ENCODE peak calls at places on chromosome X, in nine cellular contexts. J, E, U, C, Q, I, M, Y and T are unnamed samples.

GRCh38 chrX:40012800-40013682 is 84.7 kb downstream of the BCOR start:
- DNase-seq in J (peak), E (peak), U (peak), C (peak), Q (peak), I (peak), M (no peak), Y (peak), T (peak)

GRCh38 chrX:20042221-20042620 is 51.4 kb upstream of the BCLAF3 start:
- DNase-seq in J (no peak), E (no peak), U (no peak), C (no peak), Q (no peak), I (no peak), M (no peak), Y (no peak), T (no peak)

GRCh38 chrX:72029473-72030411 is 102.0 kb downstream of the RTL5 start:
- DNase-seq in J (no peak), E (no peak), U (no peak), C (peak), Q (no peak), I (peak), M (no peak), Y (no peak), T (no peak)

GRCh38 chrX:40108959-40109287 is 11.2 kb upstream of the BCOR start:
- DNase-seq in J (peak), E (peak), U (peak), C (peak), Q (peak), I (no peak), M (no peak), Y (peak), T (peak)

GRCh38 chrX:39242187-39242586 is 440.9 kb downstream of the MID1IP1 start:
- DNase-seq in J (no peak), E (peak), U (no peak), C (no peak), Q (no peak), I (no peak), M (peak), Y (peak), T (peak)

GRCh38 chrX:78029663-78030062 is 60.2 kb upstream of the PGAM4 start:
- DNase-seq in J (no peak), E (peak), U (no peak), C (no peak), Q (no peak), I (peak), M (no peak), Y (peak), T (peak)

GRCh38 chrX:40646489-40647306 is 663 bp downstream of the CXorf38 start:
- DNase-seq in J (peak), E (peak), U (peak), C (peak), Q (peak), I (no peak), M (no peak), Y (peak), T (peak)

GRCh38 chrX:2502668-2503519 is 2.1 kb upstream of the DHRSX start:
- DNase-seq in J (no peak), E (peak), U (no peak), C (no peak), Q (peak), I (no peak), M (no peak), Y (peak), T (no peak)

GRCh38 chrX:14927391-14927790 is 54.2 kb downstream of the MOSPD2 start:
- DNase-seq in J (no peak), E (no peak), U (no peak), C (no peak), Q (no peak), I (no peak), M (no peak), Y (no peak), T (no peak)

GRCh38 chrX:108310511-108310910 is 127.7 kb downstream of the COL4A6 start:
- DNase-seq in J (no peak), E (no peak), U (no peak), C (no peak), Q (no peak), I (no peak), M (no peak), Y (no peak), T (no peak)

GRCh38 chrX:151779258-151779657 is 44.7 kb downstream of the CNGA2 start:
- DNase-seq in J (no peak), E (no peak), U (no peak), C (no peak), Q (no peak), I (no peak), M (no peak), Y (no peak), T (no peak)

GRCh38 chrX:94751611-94752010 is 1077.6 kb downstream of the FAM133A start:
- DNase-seq in J (no peak), E (no peak), U (no peak), C (no peak), Q (no peak), I (no peak), M (no peak), Y (no peak), T (no peak)

GRCh38 chrX:47160781-47161180 is 15.8 kb downstream of the RBM10 start:
- DNase-seq in J (no peak), E (no peak), U (peak), C (no peak), Q (peak), I (no peak), M (no peak), Y (no peak), T (no peak)

GRCh38 chrX:444305-444704 is 57.6 kb upstream of the PPP2R3B start:
- DNase-seq in J (no peak), E (no peak), U (no peak), C (peak), Q (peak), I (no peak), M (no peak), Y (no peak), T (no peak)

GRCh38 chrX:46326161-46326560 is 219.1 kb downstream of the ZNF674 start:
- DNase-seq in J (no peak), E (no peak), U (no peak), C (no peak), Q (no peak), I (no peak), M (no peak), Y (no peak), T (no peak)

GRCh38 chrX:23334871-23335599 is 386 bp downstream of the PTCHD1 start:
- DNase-seq in J (no peak), E (no peak), U (no peak), C (peak), Q (no peak), I (no peak), M (no peak), Y (no peak), T (no peak)

GRCh38 chrX:154751121-154751668 is 318 bp upstream of the GAB3 start:
- DNase-seq in J (peak), E (peak), U (no peak), C (peak), Q (peak), I (no peak), M (no peak), Y (no peak), T (no peak)

GRCh38 chrX:40809210-40809609 is 73.9 kb upstream of the MED14 start:
- DNase-seq in J (no peak), E (peak), U (no peak), C (no peak), Q (no peak), I (no peak), M (no peak), Y (no peak), T (no peak)

GRCh38 chrX:18160369-18160768 is 60.3 kb downstream of the BEND2 start:
- DNase-seq in J (no peak), E (no peak), U (no peak), C (no peak), Q (no peak), I (no peak), M (no peak), Y (no peak), T (no peak)

GRCh38 chrX:38811515-38812239 is 10.4 kb downstream of the MID1IP1 start:
- DNase-seq in J (no peak), E (no peak), U (no peak), C (no peak), Q (no peak), I (no peak), M (no peak), Y (no peak), T (no peak)

GRCh38 chrX:19867411-19867732 is 20.0 kb downstream of the SH3KBP1 start:
- DNase-seq in J (no peak), E (no peak), U (no peak), C (no peak), Q (no peak), I (no peak), M (no peak), Y (no peak), T (no peak)

GRCh38 chrX:40573763-40574162 is 7.0 kb upstream of the ATP6AP2 start:
- DNase-seq in J (no peak), E (peak), U (no peak), C (no peak), Q (no peak), I (no peak), M (no peak), Y (no peak), T (peak)

GRCh38 chrX:3191821-3192220 is 150.6 kb downstream of the ARSF start:
- DNase-seq in J (no peak), E (no peak), U (no peak), C (no peak), Q (no peak), I (no peak), M (no peak), Y (no peak), T (no peak)

GRCh38 chrX:101108293-101108692 is 10.3 kb downstream of the CENPI start:
- DNase-seq in J (no peak), E (no peak), U (no peak), C (no peak), Q (no peak), I (no peak), M (no peak), Y (no peak), T (no peak)

GRCh38 chrX:15170927-15171326 is 99.0 kb downstream of the ASB9 start:
- DNase-seq in J (no peak), E (no peak), U (no peak), C (no peak), Q (no peak), I (no peak), M (no peak), Y (no peak), T (no peak)

GRCh38 chrX:47129879-47130358 is 14.6 kb downstream of the NDUFB11 start:
- DNase-seq in J (no peak), E (no peak), U (no peak), C (no peak), Q (no peak), I (no peak), M (no peak), Y (no peak), T (no peak)

GRCh38 chrX:115616943-115617563 is 56.1 kb downstream of the PLS3 start:
- DNase-seq in J (no peak), E (no peak), U (no peak), C (no peak), Q (no peak), I (peak), M (peak), Y (no peak), T (no peak)

GRCh38 chrX:1751781-1752180 is 136.9 kb downstream of the ASMT start:
- DNase-seq in J (no peak), E (no peak), U (no peak), C (no peak), Q (no peak), I (peak), M (no peak), Y (no peak), T (no peak)

GRCh38 chrX:141641138-141641537 is 51.6 kb downstream of the SPANXA2 start:
- DNase-seq in J (no peak), E (no peak), U (no peak), C (no peak), Q (no peak), I (no peak), M (no peak), Y (no peak), T (no peak)

GRCh38 chrX:150036181-150036580 is 97.9 kb upstream of the EOLA2 start:
- DNase-seq in J (no peak), E (no peak), U (no peak), C (no peak), Q (no peak), I (no peak), M (no peak), Y (peak), T (no peak)

GRCh38 chrX:84501798-84502628 is at the start of gene HDX:
- DNase-seq in J (peak), E (no peak), U (peak), C (peak), Q (peak), I (peak), M (peak), Y (peak), T (peak)

GRCh38 chrX:9285342-9285771 is 179.5 kb upstream of the TBL1X start:
- DNase-seq in J (no peak), E (no peak), U (no peak), C (no peak), Q (no peak), I (no peak), M (no peak), Y (no peak), T (no peak)

DNA sequence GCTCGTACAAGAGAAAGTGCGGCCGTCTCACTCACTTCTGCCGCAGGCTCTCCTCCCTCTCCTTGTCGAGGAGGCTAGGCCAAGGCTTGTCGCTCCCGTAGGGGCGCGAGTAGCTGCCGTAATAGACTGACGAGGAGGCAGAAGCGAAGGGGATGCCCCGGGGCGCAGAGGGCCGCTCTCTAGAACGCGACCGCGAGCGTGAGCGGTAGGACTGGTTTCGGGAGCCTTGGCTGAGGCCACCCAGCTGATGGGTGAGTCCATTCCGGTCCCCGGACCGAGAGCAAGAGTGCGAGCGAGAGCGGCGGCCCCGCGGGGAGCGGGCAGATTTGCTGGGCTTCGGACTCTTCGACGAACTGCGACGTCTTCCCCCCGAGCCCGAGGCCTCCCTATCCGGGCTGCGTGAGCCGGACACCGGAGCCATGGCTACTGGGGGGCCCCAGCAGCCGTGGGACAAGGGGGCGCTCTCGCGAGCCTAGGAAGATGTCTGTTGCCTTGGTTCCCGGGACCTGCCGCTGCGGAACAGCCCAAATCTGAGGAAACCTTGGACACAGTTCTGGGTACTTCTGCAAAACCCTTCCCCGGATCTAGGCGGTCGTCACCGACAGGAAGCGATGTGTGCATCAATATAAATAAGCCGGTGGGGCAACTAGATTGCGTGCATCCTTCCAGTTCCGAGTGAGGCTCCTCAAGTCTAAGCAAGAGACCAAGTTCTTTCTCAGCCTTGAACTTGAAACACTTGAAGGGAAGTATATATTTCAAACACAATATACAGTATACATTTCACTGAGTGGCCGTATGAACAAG is at the start of gene NKAP:
- DNase-seq in J (peak), E (peak), U (peak), C (peak), Q (peak), I (peak), M (peak), Y (peak), T (peak)
- TF ChIP-seq POLR2A in J (no peak), E (peak), U (peak), C (peak), Q (no peak), I (peak), M (peak), Y (peak), T (peak)

DNA sequence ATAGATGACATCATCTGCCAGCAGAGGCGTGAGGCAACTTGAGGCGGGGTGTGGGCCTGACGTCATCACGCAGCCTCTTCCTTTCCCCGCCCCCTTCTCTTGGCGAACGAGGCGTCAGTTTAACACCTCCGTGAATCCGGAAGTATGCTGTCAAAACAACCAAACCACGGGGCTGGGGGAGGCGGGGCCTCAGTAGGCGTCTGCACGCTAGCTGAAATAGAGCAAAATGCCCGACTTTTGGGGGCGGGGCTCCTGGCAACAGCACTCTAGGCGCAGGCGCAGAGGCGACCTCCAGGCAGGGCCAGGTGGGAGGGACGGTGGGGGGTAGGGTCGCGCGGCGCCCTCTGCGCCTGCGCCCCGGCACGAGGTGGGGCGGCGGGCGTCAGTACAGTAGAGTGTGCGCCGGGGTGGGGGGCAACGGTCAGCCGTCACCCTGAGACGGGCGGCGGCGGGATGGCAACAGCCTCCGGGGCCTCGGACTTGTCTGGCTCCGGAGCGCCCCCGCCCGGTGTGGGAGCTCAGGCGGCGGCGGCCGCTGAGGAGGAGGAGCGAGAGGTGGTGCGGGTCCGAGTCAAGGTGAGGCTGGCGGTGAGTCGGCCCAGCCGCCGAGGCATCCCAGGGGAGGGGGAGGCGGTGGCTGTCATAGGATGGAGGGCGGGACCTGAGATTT is at the start of gene TBC1D25:
- DNase-seq in J (peak), E (peak), U (peak), C (peak), Q (peak), I (peak), M (peak), Y (peak), T (peak)
- TF ChIP-seq POLR2A in J (no peak), E (peak), U (peak), C (peak), Q (no peak), I (peak), M (no peak), Y (peak), T (no peak)

DNA sequence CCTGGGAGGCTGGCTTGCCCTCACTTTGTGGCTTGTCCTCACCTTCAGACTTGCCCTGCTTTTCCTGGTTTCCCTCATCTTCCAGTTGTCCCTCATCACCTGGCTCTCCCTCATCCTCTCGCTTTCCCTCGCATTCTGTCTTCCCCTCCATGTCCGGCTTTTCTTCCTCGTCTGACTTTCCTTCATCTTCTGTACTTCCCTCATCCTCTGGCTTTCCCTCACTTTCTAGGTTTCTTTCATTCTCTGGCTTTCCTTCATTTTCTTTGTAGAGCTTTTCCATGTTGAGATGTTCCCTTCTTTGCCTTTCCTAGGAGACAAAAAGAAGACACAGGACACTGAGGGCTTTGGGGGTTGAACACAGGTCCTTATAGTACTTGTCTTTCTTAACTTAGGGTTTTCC is 2.3 kb downstream of the TCEAL5 start:
- DNase-seq in J (no peak), E (no peak), U (no peak), C (no peak), Q (no peak), I (no peak), M (no peak), Y (no peak), T (no peak)
- TF ChIP-seq POLR2A in J (no peak), E (no peak), U (no peak), C (no peak), Q (no peak), I (no peak), M (no peak), Y (no peak), T (no peak)

DNA sequence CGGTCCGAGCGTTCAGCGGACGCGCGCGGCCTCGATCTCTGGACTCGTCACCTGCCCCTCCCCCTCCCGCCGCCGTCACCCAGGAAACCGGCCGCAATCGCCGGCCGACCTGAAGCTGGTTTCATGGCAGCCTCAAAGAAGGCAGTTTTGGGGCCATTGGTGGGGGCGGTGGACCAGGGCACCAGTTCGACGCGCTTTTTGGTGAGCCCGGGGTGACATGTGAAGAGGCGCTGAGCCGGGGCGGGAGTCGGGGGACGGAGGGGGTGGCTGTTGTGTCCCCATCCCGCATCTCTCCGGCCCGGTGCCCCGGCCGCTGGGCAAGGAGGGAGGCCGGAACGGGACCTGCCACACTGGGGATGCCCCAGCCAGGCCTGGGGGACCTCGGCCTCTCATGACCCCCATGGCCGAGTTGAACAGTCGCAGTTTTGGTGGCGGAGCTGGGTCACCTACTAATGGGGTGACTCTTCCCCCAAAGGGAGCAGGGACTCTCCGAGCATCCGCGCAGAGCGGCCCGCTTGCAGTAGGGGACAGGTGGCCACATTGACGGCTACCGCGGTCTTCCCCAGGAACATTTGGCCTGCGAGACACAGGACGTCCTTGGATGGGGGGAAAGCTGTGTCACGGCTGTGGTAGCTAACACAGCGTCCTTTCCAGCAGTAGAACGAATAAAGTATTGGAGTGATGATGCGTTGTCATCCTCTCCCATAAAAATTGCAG is at the start of gene GK:
- DNase-seq in J (peak), E (peak), U (peak), C (no peak), Q (peak), I (no peak), M (no peak), Y (peak), T (peak)
- TF ChIP-seq POLR2A in J (no peak), E (no peak), U (no peak), C (no peak), Q (no peak), I (no peak), M (no peak), Y (no peak), T (no peak)

DNA sequence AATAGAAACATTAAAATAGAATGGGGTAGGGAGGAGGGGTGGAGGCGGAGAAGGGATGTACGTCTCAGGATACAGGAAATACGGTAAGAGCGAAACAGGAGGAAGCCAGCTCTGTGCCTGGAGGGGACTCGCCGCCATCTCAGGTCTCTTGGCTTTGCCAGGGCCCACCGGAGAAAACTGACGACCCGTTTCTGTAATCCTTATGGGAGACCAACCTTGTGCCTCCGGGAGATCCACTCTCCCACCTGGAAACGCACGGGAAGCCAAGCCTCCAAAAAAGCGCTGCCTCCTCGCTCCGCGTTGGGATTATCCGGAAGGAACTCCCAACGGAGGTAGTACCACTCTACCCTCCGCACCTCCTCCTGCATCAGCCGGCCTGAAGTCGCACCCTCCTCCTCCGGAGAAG is at the start of gene NBDY:
- DNase-seq in J (peak), E (peak), U (no peak), C (peak), Q (no peak), I (no peak), M (no peak), Y (peak), T (peak)
- TF ChIP-seq POLR2A in J (no peak), E (no peak), U (no peak), C (no peak), Q (no peak), I (peak), M (peak), Y (no peak), T (peak)

GRCh38 chrX:136909706-136910564 is 29.4 kb upstream of the RBMX start:
- DNase-seq in J (peak), E (peak), U (peak), C (peak), Q (no peak), I (peak), M (peak), Y (peak), T (peak)
- TF ChIP-seq POLR2A in J (no peak), E (peak), U (no peak), C (no peak), Q (no peak), I (peak), M (no peak), Y (peak), T (peak)

GRCh38 chrX:103404225-103405008 is 28.1 kb downstream of the BEX3 start:
- DNase-seq in J (peak), E (peak), U (no peak), C (peak), Q (no peak), I (peak), M (peak), Y (peak), T (peak)
- TF ChIP-seq POLR2A in J (no peak), E (peak), U (no peak), C (peak), Q (no peak), I (no peak), M (no peak), Y (no peak), T (peak)